ENCODE peak calls at places on chromosome 15, in ten cellular contexts. C is aorta, R is body of pancreas, D is neural progenitor cell, N is A673, Q is DND-41, I is heart left ventricle, A is gastrocnemius medialis, P is pancreas, K is mesenchymal stem cell. Y is an unnamed sample. For H3K4me1, the result is how much of the 10 kb centered on the place peaks cover.

GRCh38 chr15:33211409-33211808 is 16.9 kb upstream of the FMN1 start:
- DNase-seq in C (peak), R (no peak), D (no peak), I (peak), N (no peak), K (peak), P (no peak), A (peak), Q (no peak), Y (peak)

GRCh38 chr15:52651868-52652267 is 27.3 kb downstream of the ATOSA start:
- DNase-seq in D (peak), Q (peak), R (peak), C (peak), I (peak), K (peak), N (peak), P (peak), A (peak), Y (peak)

GRCh38 chr15:34984884-34985630 is 3.0 kb downstream of the ZNF770 start:
- DNase-seq in N (no peak), D (no peak), A (no peak), I (no peak), R (no peak), K (peak), C (no peak), P (no peak), Q (no peak), Y (no peak)

GRCh38 chr15:93265046-93265658 is 176.1 kb upstream of the RGMA start:
- DNase-seq in P (no peak), N (peak), R (no peak), Q (no peak), I (no peak), C (no peak), D (no peak), A (no peak), K (no peak), Y (peak)

GRCh38 chr15:88113909-88114308 is 142.6 kb downstream of the NTRK3 start:
- DNase-seq in A (no peak), Q (no peak), D (no peak), P (no peak), K (no peak), N (no peak), C (no peak), I (no peak), R (no peak), Y (peak)

GRCh38 chr15:81923561-81924350 is 122.1 kb downstream of the MEX3B start:
- DNase-seq in C (no peak), K (no peak), I (no peak), R (no peak), D (no peak), N (no peak), Q (no peak), P (no peak), A (no peak), Y (no peak)

GRCh38 chr15:55969582-55969981 is 23.8 kb downstream of the NEDD4 start:
- DNase-seq in P (no peak), K (no peak), A (no peak), D (no peak), N (no peak), I (no peak), Q (no peak), C (no peak), R (no peak), Y (no peak)

GRCh38 chr15:30923429-30923828 is 19.7 kb downstream of the FAN1 start:
- DNase-seq in R (no peak), K (no peak), A (no peak), Q (no peak), C (no peak), N (no peak), D (peak), P (no peak), I (peak), Y (no peak)

GRCh38 chr15:29107291-29107890 is 162.2 kb downstream of the NSMCE3 start:
- DNase-seq in I (no peak), N (no peak), D (no peak), K (no peak), P (no peak), Q (no peak), C (peak), R (no peak), A (no peak), Y (no peak)

GRCh38 chr15:60912984-60913697 is 316.0 kb downstream of the RORA start:
- DNase-seq in Q (no peak), K (no peak), P (peak), D (no peak), C (peak), N (no peak), R (peak), I (no peak), A (peak), Y (no peak)

GRCh38 chr15:63381301-63382192 is at the start of gene CA12:
- DNase-seq in R (peak), C (peak), N (peak), Q (no peak), D (peak), I (no peak), K (peak), A (no peak), P (peak), Y (peak)

DNA sequence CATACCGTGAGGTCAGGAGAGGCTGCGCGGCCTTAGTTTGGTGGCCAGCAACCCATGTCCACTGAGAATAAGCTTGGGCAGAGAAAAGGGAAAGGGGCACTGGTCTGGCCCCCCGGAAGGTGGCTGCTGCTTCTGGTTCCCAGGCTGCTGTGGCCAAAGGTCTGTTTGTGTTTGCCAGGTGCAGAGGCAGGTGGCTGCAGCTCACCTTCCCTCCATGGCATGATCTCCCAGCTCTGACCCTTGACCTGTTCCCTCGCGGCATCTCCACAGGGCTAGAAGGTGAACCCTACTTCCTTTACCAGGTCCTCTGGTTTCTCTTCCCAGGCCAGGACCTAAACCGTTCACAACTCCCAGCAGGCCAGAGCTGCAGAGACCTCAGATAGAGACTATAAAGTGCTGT is 13.8 kb downstream of the VPS18 start:
- DNase-seq in A (no peak), N (no peak), R (no peak), D (no peak), I (peak), K (no peak), P (no peak), Q (no peak), C (no peak), Y (no peak)
- H3K4me1 ChIP-seq in A (under half), N (under half), R (under half), D (under half), I (under half), K (under half), P (under half), Q (under half), C (under half), Y (under half)

GRCh38 chr15:41950127-41950483 is 22.3 kb downstream of the EHD4 start:
- DNase-seq in N (no peak), K (no peak), R (no peak), C (no peak), I (no peak), D (no peak), A (no peak), P (no peak), Q (no peak), Y (no peak)

GRCh38 chr15:41950505-41950904 is 21.9 kb downstream of the EHD4 start:
- DNase-seq in R (no peak), C (no peak), D (no peak), Q (no peak), I (no peak), A (no peak), K (peak), P (no peak), N (no peak), Y (no peak)

GRCh38 chr15:41951571-41951970 is 20.8 kb downstream of the EHD4 start:
- DNase-seq in C (no peak), P (no peak), D (no peak), N (no peak), A (no peak), Q (no peak), I (no peak), R (no peak), K (no peak), Y (no peak)

GRCh38 chr15:41948499-41948898 is 23.9 kb downstream of the EHD4 start:
- DNase-seq in I (no peak), R (no peak), A (peak), Q (no peak), P (no peak), C (no peak), N (no peak), D (no peak), K (no peak), Y (no peak)

DNA sequence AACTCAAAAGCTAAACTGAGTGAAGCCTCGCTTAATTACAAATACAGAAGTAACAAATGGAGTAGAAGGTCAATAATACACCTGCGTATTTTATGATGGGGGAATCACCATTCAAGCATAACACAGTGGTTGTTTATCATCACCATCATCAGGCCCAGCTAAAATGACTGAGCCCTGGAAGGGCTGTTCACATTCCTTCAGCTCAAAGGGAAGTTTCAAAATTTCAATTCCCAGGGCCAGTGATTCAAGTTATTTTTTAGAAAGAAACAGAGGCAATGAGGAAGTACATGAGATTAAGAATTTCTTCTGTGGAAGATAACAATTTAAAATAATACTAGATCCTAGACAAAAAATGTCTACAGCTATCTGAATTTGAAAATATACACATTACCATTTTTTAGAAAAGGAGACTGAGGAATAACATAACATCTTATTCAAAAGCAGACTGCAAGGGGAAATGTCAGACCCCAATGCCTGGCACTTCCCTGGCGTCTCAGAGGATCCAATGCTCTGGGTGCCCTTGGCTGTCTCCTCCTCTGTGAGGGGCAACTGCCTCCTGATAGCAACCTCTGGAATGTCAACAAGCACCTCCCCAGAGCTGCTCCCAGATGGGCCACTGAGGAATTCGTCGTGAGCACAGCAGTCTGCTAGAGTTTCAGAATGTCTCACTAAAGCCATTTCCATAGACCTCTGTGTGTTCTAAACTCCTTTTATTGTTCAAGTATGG is 22.8 kb downstream of the EHD4 start:
- DNase-seq in R (no peak), D (peak), A (no peak), K (no peak), C (no peak), I (no peak), P (no peak), Q (no peak), N (no peak), Y (no peak)
- H3K27ac ChIP-seq in R (peak), D (no peak), A (peak), K (peak), C (peak), I (peak), P (peak), Q (no peak), N (no peak), Y (peak)

GRCh38 chr15:90570643-90571042 is 40.9 kb downstream of the CRTC3 start:
- DNase-seq in D (no peak), P (no peak), I (no peak), A (no peak), C (no peak), K (no peak), N (no peak), R (no peak), Q (no peak), Y (no peak)
- H3K4me3 ChIP-seq in D (no peak), P (no peak), I (no peak), A (no peak), C (no peak), K (no peak), N (no peak), R (no peak), Q (no peak), Y (no peak)

DNA sequence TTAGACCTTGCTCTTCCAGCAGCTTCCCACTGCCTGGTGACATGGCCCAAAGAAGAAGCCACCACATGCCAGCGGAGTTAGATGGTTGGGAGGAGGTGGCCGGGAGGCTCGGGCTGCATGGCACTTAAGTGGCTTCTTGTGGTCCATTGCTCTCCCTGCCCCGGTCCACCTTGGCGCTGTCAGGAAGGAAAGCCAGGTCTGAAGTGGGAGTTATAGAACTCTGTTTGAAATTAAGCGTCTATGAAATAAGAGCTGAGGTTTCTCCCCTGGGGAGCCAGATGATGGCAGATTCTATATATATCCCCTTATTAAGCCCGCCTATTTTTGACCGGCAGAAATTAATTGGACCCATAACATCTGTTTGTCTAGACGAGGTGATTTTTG is 61.2 kb downstream of the ITGA11 start:
- DNase-seq in K (no peak), A (no peak), P (no peak), D (no peak), R (no peak), N (no peak), I (no peak), C (no peak), Q (no peak), Y (no peak)
- H3K4me1 ChIP-seq in K (under half), A (under half), P (under half), D (under half), R (under half), N (under half), I (under half), C (under half), Q (under half), Y (under half)

GRCh38 chr15:45521596-45522167 is 873 bp downstream of the SLC30A4 start:
- DNase-seq in P (no peak), A (no peak), Q (no peak), I (no peak), K (no peak), R (no peak), N (no peak), D (no peak), C (no peak), Y (no peak)
- H3K27ac ChIP-seq in P (peak), A (peak), Q (no peak), I (peak), K (no peak), R (peak), N (no peak), D (no peak), C (peak), Y (no peak)

Y was measured in SJCRH30.